ENCODE peak calls at places on chromosome X, in nine cellular contexts. P is heart left ventricle; O is adrenal gland; R is hepatocyte; L is CD8-positive, alpha-beta T cell; V is cardiac muscle cell; K is left ventricle myocardium inferior; I is ovary; A is tibial nerve. N is an unnamed sample. For H3K4me1, the result is how much of the 10 kb centered on the place peaks cover.

GRCh38 chrX:9966775-9967408 is at the start of gene CLDN34:
- DNase-seq in L (no peak), O (no peak), A (no peak), K (no peak), V (no peak), R (no peak), I (no peak), P (no peak), N (no peak)

GRCh38 chrX:54496517-54496852 is 451 bp upstream of the FGD1 start:
- DNase-seq in P (no peak), A (no peak), V (no peak), K (no peak), O (no peak), R (no peak), I (no peak), L (no peak), N (no peak)

GRCh38 chrX:10636337-10636736 is 16.0 kb upstream of the MID1 start:
- DNase-seq in O (peak), K (no peak), P (peak), L (no peak), R (peak), A (peak), V (peak), I (peak), N (peak)

GRCh38 chrX:116198810-116199209 is 28.3 kb downstream of the AGTR2 start:
- DNase-seq in K (no peak), I (no peak), R (no peak), V (peak), L (no peak), A (no peak), P (no peak), O (no peak), N (no peak)

GRCh38 chrX:11647048-11647650 is 18.6 kb downstream of the ARHGAP6 start:
- DNase-seq in O (no peak), R (no peak), K (no peak), I (no peak), V (no peak), A (no peak), P (no peak), L (no peak), N (no peak)

GRCh38 chrX:66030505-66031317 is 9.2 kb downstream of the VSIG4 start:
- DNase-seq in I (no peak), V (peak), R (peak), K (no peak), P (no peak), O (no peak), L (no peak), A (no peak), N (no peak)

GRCh38 chrX:43641691-43642090 is 14.4 kb upstream of the MAOA start:
- DNase-seq in P (no peak), R (no peak), K (no peak), V (no peak), L (no peak), A (no peak), I (no peak), O (no peak), N (no peak)

GRCh38 chrX:134868766-134869495 is 121.9 kb upstream of the SMIM10 start:
- DNase-seq in A (no peak), K (no peak), I (no peak), L (no peak), V (peak), R (no peak), O (peak), P (no peak), N (no peak)

GRCh38 chrX:69618803-69619202 is 2.9 kb downstream of the EDA start:
- DNase-seq in A (no peak), O (peak), K (no peak), I (peak), R (peak), L (no peak), V (peak), P (peak), N (peak)

GRCh38 chrX:136344321-136344720 is 43.6 kb downstream of the ADGRG4 start:
- DNase-seq in I (no peak), P (no peak), R (no peak), L (no peak), O (no peak), V (no peak), K (no peak), A (no peak), N (no peak)

GRCh38 chrX:132071260-132071659 is 48.2 kb downstream of the STK26 start:
- DNase-seq in A (no peak), P (no peak), K (no peak), O (no peak), I (no peak), L (no peak), R (no peak), V (peak), N (no peak)

GRCh38 chrX:46404774-46405173 is 140.4 kb downstream of the ZNF674 start:
- DNase-seq in P (no peak), V (no peak), O (no peak), K (no peak), L (no peak), A (no peak), I (no peak), R (no peak), N (no peak)

GRCh38 chrX:77160301-77160700 is 286.9 kb upstream of the FGF16 start:
- DNase-seq in P (no peak), K (no peak), I (no peak), L (no peak), R (no peak), O (no peak), A (no peak), V (no peak), N (no peak)

GRCh38 chrX:9670136-9670905 is 95.3 kb downstream of the GPR143 start:
- DNase-seq in R (no peak), K (no peak), P (no peak), O (no peak), L (no peak), I (no peak), A (no peak), V (peak), N (no peak)

GRCh38 chrX:19888419-19888879 is 1.0 kb upstream of the SH3KBP1 start:
- DNase-seq in V (peak), O (peak), L (no peak), A (peak), K (no peak), R (peak), P (no peak), I (peak), N (no peak)

DNA sequence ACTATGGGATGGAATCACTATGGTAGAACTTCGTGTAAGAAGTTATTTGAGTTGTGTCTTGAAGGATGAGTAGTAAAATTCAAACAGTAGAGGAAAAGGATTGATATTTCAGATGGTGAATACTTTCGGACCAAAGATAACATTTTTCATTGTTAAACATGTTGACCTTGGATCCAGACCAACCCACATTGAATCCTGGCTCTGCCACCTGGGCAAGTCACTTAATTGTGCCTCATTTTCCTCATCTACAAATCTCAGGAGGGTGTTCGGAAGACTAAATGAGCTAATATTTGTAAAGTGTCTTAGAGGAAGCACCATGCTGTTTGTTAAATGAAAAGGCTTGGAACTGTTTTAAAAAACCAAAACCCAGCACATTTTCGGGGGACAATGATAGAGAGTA is 1.4 kb upstream of the AIFM1 start:
- DNase-seq in R (no peak), V (no peak), K (no peak), P (no peak), O (no peak), I (no peak), A (no peak), L (no peak), N (no peak)
- H3K27ac ChIP-seq in R (no peak), V (no peak), K (peak), P (no peak), O (no peak), I (peak), A (peak), L (no peak), N (no peak)

DNA sequence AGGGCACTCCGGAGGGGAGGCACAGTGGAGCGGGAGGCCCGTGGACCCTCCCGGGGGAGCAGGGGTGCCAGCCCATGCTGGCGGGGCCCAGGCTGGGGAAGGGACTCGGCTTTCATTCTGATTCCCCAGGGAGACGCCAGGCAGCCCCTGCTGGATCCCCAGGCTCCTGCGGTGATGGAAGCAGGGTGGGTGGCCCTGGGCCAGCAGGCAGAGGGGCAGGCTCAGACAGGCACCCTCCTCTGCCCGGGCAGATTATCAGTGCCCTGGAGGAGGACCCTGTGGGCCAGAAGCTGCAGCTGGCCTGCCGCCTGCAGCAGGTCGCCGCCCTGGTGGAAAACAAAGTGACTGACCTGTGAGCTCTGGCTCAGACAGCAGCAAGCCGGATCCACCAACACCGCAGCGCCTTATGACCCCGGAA is 2.1 kb upstream of the SRPK3 start:
- DNase-seq in V (no peak), I (no peak), L (no peak), R (no peak), O (no peak), K (no peak), A (no peak), P (peak), N (no peak)
- TF ChIP-seq CTCF in V (no peak), I (no peak), L (no peak), R (no peak), O (no peak), K (no peak), A (no peak), P (no peak), N (no peak)

GRCh38 chrX:13120017-13120416 is 75.6 kb upstream of the FAM9C start:
- DNase-seq in L (no peak), A (no peak), O (peak), P (peak), I (peak), V (peak), R (peak), K (no peak), N (peak)

GRCh38 chrX:13125188-13125587 is 80.8 kb upstream of the FAM9C start:
- DNase-seq in R (no peak), O (peak), K (no peak), A (no peak), P (no peak), I (no peak), L (no peak), V (no peak), N (no peak)

GRCh38 chrX:13123857-13124345 is 79.5 kb upstream of the FAM9C start:
- DNase-seq in V (peak), K (no peak), O (no peak), P (no peak), I (no peak), A (no peak), R (no peak), L (no peak), N (no peak)

GRCh38 chrX:13121020-13121419 is 76.6 kb upstream of the FAM9C start:
- DNase-seq in P (no peak), A (no peak), R (no peak), L (no peak), O (no peak), V (no peak), K (no peak), I (no peak), N (no peak)

GRCh38 chrX:13123247-13123856 is 78.9 kb upstream of the FAM9C start:
- DNase-seq in P (no peak), V (no peak), K (no peak), R (no peak), L (no peak), I (no peak), A (no peak), O (peak), N (no peak)
- H3K4me1 ChIP-seq in P (under half), V (under half), K (under half), R (under half), L (under half), I (under half), A (under half), O (under half), N (under half)

DNA sequence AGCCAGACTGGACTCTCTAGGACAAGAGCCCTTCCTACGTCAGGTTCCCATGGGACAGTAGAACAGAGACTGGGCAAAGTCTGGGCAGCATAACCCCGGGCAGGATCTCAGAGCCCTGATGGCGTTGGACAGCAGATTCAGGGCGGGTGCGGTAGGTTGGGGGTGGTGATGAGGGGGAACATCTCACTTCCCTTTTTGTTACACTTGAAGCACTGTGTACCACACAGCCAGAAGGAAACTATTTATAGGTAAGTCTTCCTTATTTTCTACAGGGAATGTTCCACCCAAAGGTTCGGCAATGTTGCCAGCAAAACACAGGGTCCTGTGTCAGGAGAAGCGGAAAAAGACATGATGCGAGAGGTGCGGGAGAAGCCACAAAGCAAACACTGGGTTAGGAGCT is 54.3 kb downstream of the TSC22D3 start:
- DNase-seq in P (no peak), R (no peak), K (no peak), A (no peak), O (no peak), L (no peak), I (no peak), V (no peak), N (no peak)
- H3K27ac ChIP-seq in P (peak), R (peak), K (peak), A (peak), O (peak), L (no peak), I (no peak), V (no peak), N (no peak)

N was measured in heart right ventricle.